ENCODE peak calls at places on chromosomes 4 and X, in eight cellular contexts. One of them, this sample, is unnamed.

GRCh38 chrX:68939868-68940267 is 111.0 kb downstream of the EFNB1 start:
- DNase-seq in activated T-cell treated with anti-CD3 and anti-CD28 coated beads for 1 hour: no peak
- DNase-seq in A549: no peak
- DNase-seq in GF-D8: no peak
- DNase-seq in B cell: no peak
- DNase-seq in NCI-H2081: no peak
- DNase-seq in mesenchymal stem cell: no peak
- DNase-seq in stimulated activated CD8-positive, alpha-beta memory T cell treated with anti-CD3 and anti-CD28 coated beads, Interleukin-12 subunit alpha, Interleukin-12 subunit beta, amount 100 ng/mL, for 4 hours: no peak
- DNase-seq in this sample: no peak

GRCh38 chr4:103853627-103854026 is 133.8 kb upstream of the TACR3 start:
- DNase-seq in B cell: no peak
- DNase-seq in NCI-H2081: no peak
- DNase-seq in stimulated activated CD8-positive, alpha-beta memory T cell treated with anti-CD3 and anti-CD28 coated beads, Interleukin-12 subunit alpha, Interleukin-12 subunit beta, amount 100 ng/mL, for 4 hours: no peak
- DNase-seq in mesenchymal stem cell: no peak
- DNase-seq in GF-D8: no peak
- DNase-seq in A549: no peak
- DNase-seq in activated T-cell treated with anti-CD3 and anti-CD28 coated beads for 1 hour: no peak
- DNase-seq in this sample: no peak

GRCh38 chrX:111511477-111511876 is at the start of gene SERTM2:
- DNase-seq in mesenchymal stem cell: peak
- DNase-seq in activated T-cell treated with anti-CD3 and anti-CD28 coated beads for 1 hour: no peak
- DNase-seq in GF-D8: no peak
- DNase-seq in A549: no peak
- DNase-seq in NCI-H2081: no peak
- DNase-seq in stimulated activated CD8-positive, alpha-beta memory T cell treated with anti-CD3 and anti-CD28 coated beads, Interleukin-12 subunit alpha, Interleukin-12 subunit beta, amount 100 ng/mL, for 4 hours: no peak
- DNase-seq in B cell: no peak
- DNase-seq in this sample: no peak

GRCh38 chr4:109206610-109207009 is 95.8 kb downstream of the COL25A1 start:
- DNase-seq in stimulated activated CD8-positive, alpha-beta memory T cell treated with anti-CD3 and anti-CD28 coated beads, Interleukin-12 subunit alpha, Interleukin-12 subunit beta, amount 100 ng/mL, for 4 hours: no peak
- DNase-seq in B cell: no peak
- DNase-seq in GF-D8: no peak
- DNase-seq in mesenchymal stem cell: no peak
- DNase-seq in activated T-cell treated with anti-CD3 and anti-CD28 coated beads for 1 hour: no peak
- DNase-seq in NCI-H2081: no peak
- DNase-seq in A549: no peak
- DNase-seq in this sample: no peak

GRCh38 chr4:544386-545105 is 31.5 kb downstream of the TMEM271 start:
- DNase-seq in stimulated activated CD8-positive, alpha-beta memory T cell treated with anti-CD3 and anti-CD28 coated beads, Interleukin-12 subunit alpha, Interleukin-12 subunit beta, amount 100 ng/mL, for 4 hours: no peak
- DNase-seq in A549: no peak
- DNase-seq in NCI-H2081: no peak
- DNase-seq in mesenchymal stem cell: no peak
- DNase-seq in GF-D8: no peak
- DNase-seq in activated T-cell treated with anti-CD3 and anti-CD28 coated beads for 1 hour: no peak
- DNase-seq in B cell: no peak
- DNase-seq in this sample: no peak

GRCh38 chr4:122777846-122778501 is 45.5 kb downstream of the BBS12 start:
- DNase-seq in NCI-H2081: no peak
- DNase-seq in A549: no peak
- DNase-seq in B cell: no peak
- DNase-seq in mesenchymal stem cell: peak
- DNase-seq in activated T-cell treated with anti-CD3 and anti-CD28 coated beads for 1 hour: no peak
- DNase-seq in GF-D8: no peak
- DNase-seq in stimulated activated CD8-positive, alpha-beta memory T cell treated with anti-CD3 and anti-CD28 coated beads, Interleukin-12 subunit alpha, Interleukin-12 subunit beta, amount 100 ng/mL, for 4 hours: no peak
- DNase-seq in this sample: no peak

GRCh38 chr4:37054670-37055069 is 189.9 kb upstream of the NWD2 start:
- DNase-seq in stimulated activated CD8-positive, alpha-beta memory T cell treated with anti-CD3 and anti-CD28 coated beads, Interleukin-12 subunit alpha, Interleukin-12 subunit beta, amount 100 ng/mL, for 4 hours: no peak
- DNase-seq in A549: no peak
- DNase-seq in activated T-cell treated with anti-CD3 and anti-CD28 coated beads for 1 hour: no peak
- DNase-seq in NCI-H2081: no peak
- DNase-seq in GF-D8: no peak
- DNase-seq in B cell: no peak
- DNase-seq in mesenchymal stem cell: no peak
- DNase-seq in this sample: no peak

GRCh38 chr4:155679343-155679742 is 12.7 kb downstream of the GUCY1A1 start:
- DNase-seq in activated T-cell treated with anti-CD3 and anti-CD28 coated beads for 1 hour: no peak
- DNase-seq in GF-D8: no peak
- DNase-seq in mesenchymal stem cell: no peak
- DNase-seq in B cell: no peak
- DNase-seq in A549: no peak
- DNase-seq in stimulated activated CD8-positive, alpha-beta memory T cell treated with anti-CD3 and anti-CD28 coated beads, Interleukin-12 subunit alpha, Interleukin-12 subunit beta, amount 100 ng/mL, for 4 hours: no peak
- DNase-seq in NCI-H2081: no peak
- DNase-seq in this sample: no peak

GRCh38 chr4:42501624-42502401 is 104.5 kb downstream of the SHISA3 start:
- DNase-seq in activated T-cell treated with anti-CD3 and anti-CD28 coated beads for 1 hour: no peak
- DNase-seq in A549: no peak
- DNase-seq in stimulated activated CD8-positive, alpha-beta memory T cell treated with anti-CD3 and anti-CD28 coated beads, Interleukin-12 subunit alpha, Interleukin-12 subunit beta, amount 100 ng/mL, for 4 hours: no peak
- DNase-seq in mesenchymal stem cell: peak
- DNase-seq in NCI-H2081: no peak
- DNase-seq in B cell: no peak
- DNase-seq in GF-D8: no peak
- DNase-seq in this sample: no peak

GRCh38 chr4:2415213-2415612 is 3.2 kb downstream of the ZFYVE28 start:
- DNase-seq in NCI-H2081: no peak
- DNase-seq in mesenchymal stem cell: no peak
- DNase-seq in B cell: no peak
- DNase-seq in A549: no peak
- DNase-seq in activated T-cell treated with anti-CD3 and anti-CD28 coated beads for 1 hour: no peak
- DNase-seq in GF-D8: no peak
- DNase-seq in stimulated activated CD8-positive, alpha-beta memory T cell treated with anti-CD3 and anti-CD28 coated beads, Interleukin-12 subunit alpha, Interleukin-12 subunit beta, amount 100 ng/mL, for 4 hours: no peak
- DNase-seq in this sample: no peak

GRCh38 chr4:102514298-102514964 is 13.3 kb downstream of the NFKB1 start:
- DNase-seq in mesenchymal stem cell: no peak
- DNase-seq in A549: no peak
- DNase-seq in B cell: no peak
- DNase-seq in stimulated activated CD8-positive, alpha-beta memory T cell treated with anti-CD3 and anti-CD28 coated beads, Interleukin-12 subunit alpha, Interleukin-12 subunit beta, amount 100 ng/mL, for 4 hours: no peak
- DNase-seq in GF-D8: no peak
- DNase-seq in NCI-H2081: no peak
- DNase-seq in activated T-cell treated with anti-CD3 and anti-CD28 coated beads for 1 hour: no peak
- DNase-seq in this sample: no peak

GRCh38 chrX:39869846-39870601 is 227.7 kb downstream of the BCOR start:
- DNase-seq in stimulated activated CD8-positive, alpha-beta memory T cell treated with anti-CD3 and anti-CD28 coated beads, Interleukin-12 subunit alpha, Interleukin-12 subunit beta, amount 100 ng/mL, for 4 hours: peak
- DNase-seq in B cell: no peak
- DNase-seq in NCI-H2081: no peak
- DNase-seq in mesenchymal stem cell: no peak
- DNase-seq in activated T-cell treated with anti-CD3 and anti-CD28 coated beads for 1 hour: peak
- DNase-seq in GF-D8: no peak
- DNase-seq in A549: peak
- DNase-seq in this sample: peak

GRCh38 chrX:77415161-77415560 is 32.0 kb upstream of the FGF16 start:
- DNase-seq in NCI-H2081: no peak
- DNase-seq in GF-D8: no peak
- DNase-seq in stimulated activated CD8-positive, alpha-beta memory T cell treated with anti-CD3 and anti-CD28 coated beads, Interleukin-12 subunit alpha, Interleukin-12 subunit beta, amount 100 ng/mL, for 4 hours: no peak
- DNase-seq in activated T-cell treated with anti-CD3 and anti-CD28 coated beads for 1 hour: no peak
- DNase-seq in A549: no peak
- DNase-seq in B cell: no peak
- DNase-seq in mesenchymal stem cell: no peak
- DNase-seq in this sample: no peak